ENCODE peak calls at places on chromosome 18, in seven cellular contexts. I, G, U, J, H, B and D are unnamed samples.
A peak's percentile ranks its signal among the peaks of the same experiment; 100 is the strongest.

GRCh38 chr18:6355789-6356589 is 58.7 kb downstream of the L3MBTL4 start:
- DNase-seq in B (no peak), H (no peak), I (no peak), U (no peak), J (peak; percentile 40), G (no peak), D (no peak)

GRCh38 chr18:59272971-59273935 is at the start of gene RAX:
- DNase-seq in B (no peak), G (no peak), H (no peak), I (no peak), U (peak; percentile 52), J (no peak), D (peak; percentile 14)

GRCh38 chr18:12862874-12863482 is 21.1 kb downstream of the PTPN2 start:
- DNase-seq in H (no peak), B (no peak), J (no peak), U (no peak), I (no peak), G (no peak), D (no peak)

GRCh38 chr18:48806551-48807261 is 144.1 kb downstream of the SMAD7 start:
- DNase-seq in J (no peak), G (peak; percentile 90), I (no peak), H (no peak), U (no peak), B (no peak), D (no peak)

GRCh38 chr18:44924750-44925534 is 244.3 kb downstream of the SETBP1 start:
- DNase-seq in J (no peak), B (no peak), H (no peak), G (no peak), U (no peak), I (no peak), D (no peak)

GRCh38 chr18:71221405-71221804 is 932.6 kb downstream of the SOCS6 start:
- DNase-seq in B (no peak), H (no peak), G (no peak), I (no peak), J (no peak), U (no peak), D (no peak)

GRCh38 chr18:58699551-58699950 is 28.3 kb downstream of the MALT1 start:
- DNase-seq in B (no peak), H (no peak), J (no peak), G (no peak), I (no peak), U (no peak), D (no peak)

GRCh38 chr18:43662657-43663056 is 385.4 kb upstream of the SYT4 start:
- DNase-seq in H (no peak), U (no peak), I (no peak), J (peak; percentile 93), B (no peak), G (no peak), D (peak; percentile 79)

GRCh38 chr18:73535189-73535588 is 612.4 kb downstream of the FBXO15 start:
- DNase-seq in B (no peak), I (no peak), U (no peak), G (no peak), J (no peak), H (no peak), D (no peak)

GRCh38 chr18:23053756-23054457 is 81.4 kb upstream of the CABLES1 start:
- DNase-seq in J (peak; percentile 72), G (peak; percentile 63), U (peak; percentile 16), H (peak; percentile 56), I (peak; percentile 50), B (no peak), D (peak; percentile 64)

GRCh38 chr18:45521151-45521550 is 94.1 kb upstream of the SLC14A2 start:
- DNase-seq in B (no peak), I (no peak), J (peak; percentile 67), G (no peak), H (no peak), U (no peak), D (peak; percentile 43)

GRCh38 chr18:62717850-62718229 is 2.5 kb downstream of the PHLPP1 start:
- DNase-seq in J (peak; percentile 26), G (no peak), B (no peak), U (no peak), H (no peak), I (no peak), D (peak; percentile 40)

GRCh38 chr18:79405781-79406575 is 10.2 kb downstream of the NFATC1 start:
- DNase-seq in H (no peak), G (no peak), B (peak; percentile 79), U (no peak), I (no peak), J (no peak), D (no peak)

GRCh38 chr18:24835751-24836150 is 375.3 kb downstream of the HRH4 start:
- DNase-seq in H (no peak), B (no peak), J (no peak), G (no peak), I (no peak), U (no peak), D (no peak)

GRCh38 chr18:24679062-24679461 is 218.6 kb downstream of the HRH4 start:
- DNase-seq in B (no peak), I (no peak), J (peak; percentile 11), H (no peak), G (no peak), U (no peak), D (no peak)

GRCh38 chr18:24914685-24915267 is 437.2 kb downstream of the ZNF521 start:
- DNase-seq in G (no peak), U (no peak), B (no peak), H (no peak), J (no peak), I (no peak), D (no peak)

GRCh38 chr18:75694292-75694691 is 266.8 kb upstream of the SMIM21 start:
- DNase-seq in G (no peak), I (no peak), H (no peak), B (no peak), U (no peak), J (no peak), D (no peak)

GRCh38 chr18:80108122-80108536 is 933 bp upstream of the ADNP2 start:
- DNase-seq in I (no peak), B (peak; percentile 15), U (no peak), J (no peak), H (no peak), G (no peak), D (no peak)

GRCh38 chr18:32478317-32478716 is 7.6 kb upstream of the GAREM1 start:
- DNase-seq in B (no peak), J (no peak), G (no peak), H (no peak), I (no peak), U (no peak), D (no peak)

GRCh38 chr18:12092398-12093229 is 1.0 kb upstream of the ANKRD62 start:
- DNase-seq in B (peak; percentile 16), G (no peak), U (peak; percentile 41), J (no peak), H (peak; percentile 73), I (peak; percentile 60), D (no peak)

GRCh38 chr18:75679347-75679746 is 251.8 kb upstream of the SMIM21 start:
- DNase-seq in B (peak; percentile 87), I (no peak), U (no peak), J (no peak), G (no peak), H (no peak), D (peak; percentile 36)

GRCh38 chr18:77086034-77086433 is 46.5 kb downstream of the MBP start:
- DNase-seq in H (no peak), J (peak; percentile 81), I (no peak), B (no peak), U (no peak), G (no peak), D (no peak)

GRCh38 chr18:57737661-57738060 is 65.5 kb downstream of the ATP8B1 start:
- DNase-seq in I (peak; percentile 83), B (peak; percentile 62), H (no peak), U (peak; percentile 60), G (peak; percentile 90), J (peak; percentile 99), D (peak; percentile 98)

GRCh38 chr18:3048121-3048520 is 35.2 kb upstream of the LPIN2 start:
- DNase-seq in B (no peak), J (no peak), H (no peak), G (no peak), U (no peak), I (no peak), D (no peak)

GRCh38 chr18:61244632-61245031 is 88.6 kb upstream of the CDH20 start:
- DNase-seq in B (no peak), U (no peak), I (no peak), J (no peak), H (no peak), G (no peak), D (no peak)

GRCh38 chr18:7273301-7273911 is 42.5 kb downstream of the LRRC30 start:
- DNase-seq in J (peak; percentile 28), G (peak; percentile 85), U (no peak), B (peak; percentile 78), H (peak; percentile 2), I (no peak), D (peak; percentile 93)

DNA sequence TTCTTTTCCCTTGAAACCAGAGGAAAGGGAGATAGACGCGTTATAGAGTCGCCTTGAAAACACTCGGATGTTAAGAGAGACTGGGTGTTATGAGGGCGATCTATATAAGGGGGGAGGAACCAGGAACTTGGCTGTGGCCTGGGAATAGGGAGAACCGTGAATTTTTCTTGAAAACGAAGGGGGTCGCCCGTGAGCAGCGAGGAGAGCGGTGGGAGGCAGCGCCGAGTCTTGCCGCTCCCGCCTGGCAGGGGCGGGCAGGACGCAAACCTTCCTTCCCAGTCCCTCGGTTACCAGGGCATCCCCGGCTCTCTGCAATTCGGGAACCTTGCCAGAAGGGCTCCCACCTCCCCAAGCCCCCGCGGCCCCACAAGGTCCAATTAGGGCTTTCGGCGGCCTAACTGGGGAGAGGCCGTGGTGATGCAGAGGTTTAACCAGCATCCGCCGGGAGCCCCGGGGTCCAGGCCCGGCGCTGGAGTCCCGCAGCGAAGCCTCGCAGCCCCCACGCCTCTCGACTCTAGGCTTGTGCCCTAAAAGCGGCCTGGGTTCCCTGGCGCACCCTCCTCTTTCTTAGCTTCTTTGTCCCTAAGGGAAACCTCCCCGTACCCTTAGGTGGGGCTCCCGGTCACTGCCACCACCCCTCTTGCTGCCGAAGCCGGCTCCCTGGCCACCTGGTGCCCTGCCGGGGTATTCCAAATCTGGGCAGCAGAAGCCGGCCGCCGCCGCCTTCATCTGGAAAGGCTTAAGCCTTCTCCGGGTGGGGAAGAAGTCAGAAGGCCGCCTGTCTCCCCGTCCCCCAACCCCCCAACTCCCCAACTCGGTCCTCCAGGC is 708 bp upstream of the FHOD3 start:
- DNase-seq in B (peak; percentile 72), I (peak; percentile 32), J (peak; percentile 77), U (peak; percentile 46), G (peak; percentile 89), H (peak; percentile 62), D (peak; percentile 87)
- TF ChIP-seq CTCF in B (peak; percentile 40), I (peak; percentile 76), J (peak; percentile 71), U (peak; percentile 46), G (peak; percentile 37), H (peak; percentile 50), D (peak; percentile 58)

GRCh38 chr18:55234366-55235093 is 275.3 kb upstream of the CCDC68 start:
- DNase-seq in J (peak; percentile 79), G (peak; percentile 79), B (peak; percentile 75), H (peak; percentile 57), I (peak; percentile 47), U (peak; percentile 32), D (peak; percentile 87)
- H3K4me3 ChIP-seq in J (no peak overlapping the region), G (no peak overlapping the region), B (no peak overlapping the region), H (no peak overlapping the region), I (no peak overlapping the region), U (no peak overlapping the region), D (no peak overlapping the region)

GRCh38 chr18:56314396-56314795 is 324.0 kb downstream of the TXNL1 start:
- DNase-seq in I (no peak), U (no peak), J (peak; percentile 18), B (no peak), G (no peak), H (no peak), D (peak; percentile 13)
- TF ChIP-seq CTCF in I (no peak), U (no peak), J (peak; percentile 45), B (no peak), G (no peak), H (no peak), D (no peak)

GRCh38 chr18:37524546-37525301 is 40.9 kb downstream of the CELF4 start:
- DNase-seq in U (no peak), G (no peak), I (no peak), H (no peak), B (no peak), J (no peak), D (no peak)
- H3K4me3 ChIP-seq in U (peak overlapping the region; percentile 26), G (no peak overlapping the region), I (no peak overlapping the region), H (no peak overlapping the region), B (no peak overlapping the region), J (no peak overlapping the region), D (no peak overlapping the region)